ENCODE peak calls at places on chromosomes 4 and X, in six cellular contexts. One of them, this sample, is unnamed.

GRCh38 chr4:93317046-93317445 is 511.5 kb upstream of the ATOH1 start:
- DNase-seq in CD8-positive, alpha-beta T cell: no peak
- DNase-seq in left ventricle myocardium inferior: no peak
- DNase-seq in SK-N-SH: no peak
- DNase-seq in dorsolateral prefrontal cortex: no peak
- DNase-seq in AG04449: no peak
- DNase-seq in this sample: no peak

GRCh38 chr4:139207873-139208403 is 30.9 kb upstream of the ELF2 start:
- DNase-seq in CD8-positive, alpha-beta T cell: no peak
- DNase-seq in left ventricle myocardium inferior: no peak
- DNase-seq in SK-N-SH: no peak
- DNase-seq in dorsolateral prefrontal cortex: no peak
- DNase-seq in AG04449: no peak
- DNase-seq in this sample: peak

GRCh38 chrX:149762696-149763614 is 10.9 kb upstream of the HSFX1 start:
- DNase-seq in CD8-positive, alpha-beta T cell: no peak
- DNase-seq in left ventricle myocardium inferior: no peak
- DNase-seq in SK-N-SH: no peak
- DNase-seq in dorsolateral prefrontal cortex: no peak
- DNase-seq in AG04449: no peak
- DNase-seq in this sample: no peak

GRCh38 chrX:39972340-39972739 is 125.4 kb downstream of the BCOR start:
- DNase-seq in CD8-positive, alpha-beta T cell: no peak
- DNase-seq in left ventricle myocardium inferior: no peak
- DNase-seq in SK-N-SH: no peak
- DNase-seq in dorsolateral prefrontal cortex: no peak
- DNase-seq in AG04449: no peak
- DNase-seq in this sample: peak

GRCh38 chr4:69910016-69910782 is 20.7 kb upstream of the CSN1S1 start:
- DNase-seq in CD8-positive, alpha-beta T cell: no peak
- DNase-seq in left ventricle myocardium inferior: no peak
- DNase-seq in SK-N-SH: no peak
- DNase-seq in dorsolateral prefrontal cortex: no peak
- DNase-seq in AG04449: no peak
- DNase-seq in this sample: peak

GRCh38 chr4:2284934-2285664 is 23.2 kb upstream of the MXD4 start:
- DNase-seq in CD8-positive, alpha-beta T cell: no peak
- DNase-seq in left ventricle myocardium inferior: no peak
- DNase-seq in SK-N-SH: no peak
- DNase-seq in dorsolateral prefrontal cortex: no peak
- DNase-seq in AG04449: no peak
- DNase-seq in this sample: no peak

GRCh38 chr4:171534391-171534790 is 278.8 kb upstream of the GALNTL6 start:
- DNase-seq in CD8-positive, alpha-beta T cell: no peak
- DNase-seq in left ventricle myocardium inferior: no peak
- DNase-seq in SK-N-SH: no peak
- DNase-seq in dorsolateral prefrontal cortex: no peak
- DNase-seq in AG04449: no peak
- DNase-seq in this sample: no peak

GRCh38 chr4:154464654-154465053 is 26.9 kb downstream of the DCHS2 start:
- DNase-seq in CD8-positive, alpha-beta T cell: no peak
- DNase-seq in left ventricle myocardium inferior: no peak
- DNase-seq in SK-N-SH: no peak
- DNase-seq in dorsolateral prefrontal cortex: no peak
- DNase-seq in AG04449: no peak
- DNase-seq in this sample: no peak

GRCh38 chrX:110001702-110002299 is 1.1 kb upstream of the TMEM164 start:
- DNase-seq in CD8-positive, alpha-beta T cell: no peak
- DNase-seq in left ventricle myocardium inferior: no peak
- DNase-seq in SK-N-SH: no peak
- DNase-seq in dorsolateral prefrontal cortex: no peak
- DNase-seq in AG04449: no peak
- DNase-seq in this sample: no peak

GRCh38 chrX:24241822-24242648 is 71.8 kb downstream of the SUPT20HL2 start:
- DNase-seq in CD8-positive, alpha-beta T cell: no peak
- DNase-seq in left ventricle myocardium inferior: no peak
- DNase-seq in SK-N-SH: peak
- DNase-seq in dorsolateral prefrontal cortex: no peak
- DNase-seq in AG04449: no peak
- DNase-seq in this sample: no peak

DNA sequence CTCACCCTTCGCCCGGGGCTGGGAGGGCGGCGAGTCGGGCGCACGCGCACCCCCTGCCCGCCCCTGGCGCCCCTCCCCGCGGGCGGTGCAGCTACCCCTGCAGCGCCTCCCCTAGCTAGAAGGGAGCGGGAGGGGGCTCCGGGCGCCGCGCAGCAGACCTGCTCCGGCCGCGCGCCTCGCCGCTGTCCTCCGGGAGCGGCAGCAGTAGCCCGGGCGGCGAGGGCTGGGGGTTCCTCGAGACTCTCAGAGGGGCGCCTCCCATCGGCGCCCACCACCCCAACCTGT is at the start of gene NPNT:
- DNase-seq in CD8-positive, alpha-beta T cell: no peak
- DNase-seq in left ventricle myocardium inferior: no peak
- DNase-seq in SK-N-SH: peak
- DNase-seq in dorsolateral prefrontal cortex: no peak
- DNase-seq in AG04449: no peak
- DNase-seq in this sample: no peak
- H3K4me3 ChIP-seq in CD8-positive, alpha-beta T cell: no peak
- H3K4me3 ChIP-seq in left ventricle myocardium inferior: peak
- H3K4me3 ChIP-seq in SK-N-SH: peak
- H3K4me3 ChIP-seq in dorsolateral prefrontal cortex: peak
- H3K4me3 ChIP-seq in AG04449: peak
- H3K4me3 ChIP-seq in this sample: peak

GRCh38 chr4:176150704-176151103 is 44.7 kb downstream of the SPATA4 start:
- DNase-seq in CD8-positive, alpha-beta T cell: no peak
- DNase-seq in left ventricle myocardium inferior: no peak
- DNase-seq in SK-N-SH: no peak
- DNase-seq in dorsolateral prefrontal cortex: no peak
- DNase-seq in AG04449: no peak
- DNase-seq in this sample: no peak
- H3K4me3 ChIP-seq in CD8-positive, alpha-beta T cell: no peak
- H3K4me3 ChIP-seq in left ventricle myocardium inferior: no peak
- H3K4me3 ChIP-seq in SK-N-SH: no peak
- H3K4me3 ChIP-seq in dorsolateral prefrontal cortex: no peak
- H3K4me3 ChIP-seq in AG04449: no peak
- H3K4me3 ChIP-seq in this sample: no peak

GRCh38 chrX:42135583-42136228 is 212.4 kb upstream of the CASK start:
- DNase-seq in CD8-positive, alpha-beta T cell: no peak
- DNase-seq in left ventricle myocardium inferior: no peak
- DNase-seq in SK-N-SH: no peak
- DNase-seq in dorsolateral prefrontal cortex: no peak
- DNase-seq in AG04449: no peak
- DNase-seq in this sample: no peak
- H3K4me3 ChIP-seq in CD8-positive, alpha-beta T cell: no peak
- H3K4me3 ChIP-seq in left ventricle myocardium inferior: no peak
- H3K4me3 ChIP-seq in SK-N-SH: no peak
- H3K4me3 ChIP-seq in dorsolateral prefrontal cortex: no peak
- H3K4me3 ChIP-seq in AG04449: no peak
- H3K4me3 ChIP-seq in this sample: no peak

GRCh38 chr4:185838514-185839203 is 26.7 kb upstream of the SORBS2 start:
- DNase-seq in CD8-positive, alpha-beta T cell: no peak
- DNase-seq in left ventricle myocardium inferior: no peak
- DNase-seq in SK-N-SH: no peak
- DNase-seq in dorsolateral prefrontal cortex: no peak
- DNase-seq in AG04449: no peak
- DNase-seq in this sample: no peak
- H3K4me3 ChIP-seq in CD8-positive, alpha-beta T cell: no peak
- H3K4me3 ChIP-seq in left ventricle myocardium inferior: peak
- H3K4me3 ChIP-seq in SK-N-SH: no peak
- H3K4me3 ChIP-seq in dorsolateral prefrontal cortex: no peak
- H3K4me3 ChIP-seq in AG04449: no peak
- H3K4me3 ChIP-seq in this sample: no peak

DNA sequence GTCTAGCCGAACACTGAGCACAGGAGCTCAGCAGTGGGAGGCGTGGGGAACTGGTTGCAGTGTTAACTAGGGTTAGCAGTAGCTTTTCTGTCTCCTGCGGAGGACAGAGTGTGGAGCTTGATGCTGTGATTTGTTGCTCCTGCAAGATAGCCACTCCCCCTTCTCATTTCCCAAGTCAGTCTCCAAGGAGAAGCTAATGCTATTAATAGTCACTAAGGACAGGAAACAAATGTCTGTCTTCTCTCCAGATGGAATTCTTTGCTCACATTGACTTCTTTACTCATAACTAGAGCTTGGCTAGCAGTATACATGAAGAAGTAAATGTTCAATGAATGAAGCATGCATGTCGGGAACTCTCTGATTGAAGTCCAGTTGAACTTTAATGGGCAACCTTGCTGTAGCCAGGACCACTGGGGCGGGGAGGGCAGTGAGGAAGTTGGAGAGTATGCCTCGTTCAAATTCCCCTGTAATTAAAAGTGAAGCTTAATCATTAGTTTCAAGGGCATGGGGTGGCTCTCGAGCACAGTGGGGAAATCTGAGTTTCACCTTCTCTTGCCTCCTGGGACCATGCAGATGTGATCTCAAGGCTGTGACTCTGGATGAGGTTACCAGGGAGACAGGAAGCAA is 156.7 kb upstream of the SCML1 start:
- DNase-seq in CD8-positive, alpha-beta T cell: no peak
- DNase-seq in left ventricle myocardium inferior: no peak
- DNase-seq in SK-N-SH: no peak
- DNase-seq in dorsolateral prefrontal cortex: no peak
- DNase-seq in AG04449: peak
- DNase-seq in this sample: peak
- H3K4me3 ChIP-seq in CD8-positive, alpha-beta T cell: no peak
- H3K4me3 ChIP-seq in left ventricle myocardium inferior: no peak
- H3K4me3 ChIP-seq in SK-N-SH: no peak
- H3K4me3 ChIP-seq in dorsolateral prefrontal cortex: no peak
- H3K4me3 ChIP-seq in AG04449: no peak
- H3K4me3 ChIP-seq in this sample: no peak

GRCh38 chrX:12949205-12949926 is 25.5 kb upstream of the TMSB4X start:
- DNase-seq in CD8-positive, alpha-beta T cell: no peak
- DNase-seq in left ventricle myocardium inferior: no peak
- DNase-seq in SK-N-SH: no peak
- DNase-seq in dorsolateral prefrontal cortex: no peak
- DNase-seq in AG04449: peak
- DNase-seq in this sample: peak

GRCh38 chrX:12949927-12950656 is 24.8 kb upstream of the TMSB4X start:
- DNase-seq in CD8-positive, alpha-beta T cell: peak
- DNase-seq in left ventricle myocardium inferior: peak
- DNase-seq in SK-N-SH: no peak
- DNase-seq in dorsolateral prefrontal cortex: peak
- DNase-seq in AG04449: peak
- DNase-seq in this sample: peak

GRCh38 chrX:12953420-12953819 is 21.5 kb upstream of the TMSB4X start:
- DNase-seq in CD8-positive, alpha-beta T cell: no peak
- DNase-seq in left ventricle myocardium inferior: no peak
- DNase-seq in SK-N-SH: no peak
- DNase-seq in dorsolateral prefrontal cortex: no peak
- DNase-seq in AG04449: no peak
- DNase-seq in this sample: no peak

GRCh38 chrX:12951590-12951965 is 23.3 kb upstream of the TMSB4X start:
- DNase-seq in CD8-positive, alpha-beta T cell: peak
- DNase-seq in left ventricle myocardium inferior: no peak
- DNase-seq in SK-N-SH: no peak
- DNase-seq in dorsolateral prefrontal cortex: no peak
- DNase-seq in AG04449: no peak
- DNase-seq in this sample: no peak

DNA sequence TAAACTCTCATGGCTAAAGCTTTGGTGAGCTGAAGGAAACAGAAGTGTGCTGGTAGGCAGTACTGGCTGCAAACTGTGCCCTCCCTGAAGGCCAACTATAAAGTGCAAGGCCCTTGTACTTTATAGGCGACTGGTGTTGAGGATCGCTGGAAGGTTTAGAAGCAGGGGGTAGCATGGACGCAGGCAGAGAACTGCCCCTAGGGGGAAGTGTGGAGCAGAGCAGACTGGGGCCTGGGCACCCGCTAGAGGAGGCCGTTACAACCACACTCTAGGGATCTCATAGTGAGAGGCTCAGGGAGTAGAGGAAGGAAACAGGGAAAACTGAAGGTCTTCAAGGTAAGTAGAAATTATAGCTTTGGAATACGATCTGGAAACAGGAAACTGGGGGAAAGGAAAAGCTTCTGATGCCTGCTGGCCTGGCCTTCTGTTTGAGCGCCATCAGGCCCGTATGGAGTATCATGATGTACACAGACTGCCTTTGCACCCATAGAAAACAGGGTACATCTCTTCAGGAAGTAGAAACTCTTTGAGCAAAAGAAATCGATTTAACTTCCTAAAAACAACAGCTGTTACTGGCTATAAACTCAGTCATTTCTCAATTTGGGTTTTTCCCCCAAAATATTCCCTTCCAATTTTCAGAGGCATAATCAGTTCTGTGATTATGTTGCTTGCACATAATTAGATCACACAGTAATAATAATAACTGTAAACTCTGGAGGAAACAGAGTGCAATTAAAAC is 23.9 kb upstream of the TMSB4X start:
- DNase-seq in CD8-positive, alpha-beta T cell: peak
- DNase-seq in left ventricle myocardium inferior: no peak
- DNase-seq in SK-N-SH: peak
- DNase-seq in dorsolateral prefrontal cortex: no peak
- DNase-seq in AG04449: no peak
- DNase-seq in this sample: no peak
- H3K4me3 ChIP-seq in CD8-positive, alpha-beta T cell: peak
- H3K4me3 ChIP-seq in left ventricle myocardium inferior: no peak
- H3K4me3 ChIP-seq in SK-N-SH: no peak
- H3K4me3 ChIP-seq in dorsolateral prefrontal cortex: no peak
- H3K4me3 ChIP-seq in AG04449: no peak
- H3K4me3 ChIP-seq in this sample: no peak

This sample was measured in skeletal muscle cell.